ENCODE peak calls at places on chromosome 3, in seven cellular contexts. U is transverse colon, E is RWPE1, R is testis, H is aorta, I is RWPE2, G is fibroblast of lung. D is an unnamed sample.

GRCh38 chr3:12489832-12490231 is 5.6 kb downstream of the TSEN2 start:
- DNase-seq in E (no peak), G (peak; percentile 57), H (no peak), R (no peak), I (no peak), U (no peak), D (no peak)

GRCh38 chr3:122458992-122459391 is 43.1 kb upstream of the WDR5B start:
- DNase-seq in U (no peak), I (no peak), R (no peak), E (peak; percentile 23), G (peak; percentile 48), H (no peak), D (no peak)

GRCh38 chr3:172707967-172708366 is 2.9 kb downstream of the NCEH1 start:
- DNase-seq in E (no peak), H (no peak), G (peak; percentile 82), U (no peak), R (no peak), I (no peak), D (no peak)

GRCh38 chr3:58521917-58522680 is 14.9 kb downstream of the ACOX2 start:
- DNase-seq in G (no peak), H (no peak), I (no peak), R (no peak), E (no peak), U (no peak), D (no peak)

GRCh38 chr3:180420804-180421203 is 181.2 kb upstream of the TTC14 start:
- DNase-seq in I (no peak), E (peak; percentile 26), H (no peak), G (no peak), U (no peak), R (no peak), D (no peak)

GRCh38 chr3:9862391-9863235 is 17.4 kb downstream of the CIDEC start:
- DNase-seq in U (peak; percentile 71), I (no peak), E (no peak), H (peak; percentile 82), G (peak; percentile 15), R (peak; percentile 49), D (peak; percentile 60)

GRCh38 chr3:110478377-110479054 is 593.1 kb upstream of the NECTIN3 start:
- DNase-seq in G (no peak), I (no peak), E (no peak), U (no peak), R (no peak), H (no peak), D (no peak)

GRCh38 chr3:128851601-128852000 is 27.8 kb upstream of the ACAD9 start:
- DNase-seq in I (no peak), U (no peak), R (no peak), G (no peak), H (no peak), E (no peak), D (no peak)

GRCh38 chr3:52471371-52472238 is 16.2 kb downstream of the NISCH start:
- DNase-seq in R (peak; percentile 80), U (peak; percentile 63), E (peak; percentile 23), H (peak; percentile 90), G (no peak), I (peak; percentile 51), D (peak; percentile 73)

GRCh38 chr3:30733229-30733628 is 126.8 kb downstream of the TGFBR2 start:
- DNase-seq in H (no peak), G (no peak), R (no peak), I (no peak), E (no peak), U (no peak), D (no peak)

GRCh38 chr3:160402249-160403027 is 3.0 kb downstream of the SMC4 start:
- DNase-seq in H (no peak), U (no peak), E (no peak), G (peak; percentile 17), R (no peak), I (no peak), D (no peak)

GRCh38 chr3:184591789-184592188 is 30.2 kb downstream of the EPHB3 start:
- DNase-seq in G (no peak), E (no peak), H (peak; percentile 47), U (no peak), R (no peak), I (no peak), D (no peak)
- H3K27ac ChIP-seq in G (no peak overlapping the region), E (peak overlapping the region; percentile 67), H (no peak overlapping the region), U (no peak overlapping the region), R (no peak overlapping the region), I (no peak overlapping the region), D (no peak overlapping the region)

GRCh38 chr3:61928020-61928419 is 366.6 kb downstream of the PTPRG start:
- DNase-seq in U (no peak), I (no peak), E (no peak), R (no peak), H (no peak), G (peak; percentile 66), D (no peak)

GRCh38 chr3:61925721-61926120 is 364.4 kb downstream of the PTPRG start:
- DNase-seq in R (no peak), G (peak; percentile 20), I (no peak), E (no peak), H (no peak), U (no peak), D (no peak)

GRCh38 chr3:61928776-61929175 is 367.4 kb downstream of the PTPRG start:
- DNase-seq in H (no peak), I (no peak), R (no peak), G (no peak), E (no peak), U (no peak), D (no peak)

GRCh38 chr3:61927332-61927731 is 366.0 kb downstream of the PTPRG start:
- DNase-seq in I (no peak), G (peak; percentile 93), E (no peak), U (peak; percentile 42), R (peak; percentile 82), H (peak; percentile 87), D (peak; percentile 47)

DNA sequence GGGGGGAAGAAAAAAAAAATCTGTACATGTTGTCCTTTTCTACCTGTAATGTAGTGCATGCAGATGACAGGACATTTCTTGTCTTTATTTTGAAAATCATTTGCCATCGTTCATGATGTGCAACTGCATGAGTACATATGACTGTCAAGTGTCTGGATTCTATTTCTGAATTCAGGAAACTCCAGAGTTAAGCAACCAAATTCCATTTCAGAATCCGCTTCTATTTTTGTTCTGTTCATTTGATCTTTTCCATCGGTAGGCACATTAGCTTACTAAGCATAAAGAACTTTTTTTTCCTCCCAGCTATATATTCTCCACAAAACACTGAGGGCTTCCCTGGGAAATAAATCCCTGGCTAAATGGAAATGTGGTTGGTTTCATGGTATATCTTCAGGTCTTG is 365.5 kb downstream of the PTPRG start:
- DNase-seq in H (no peak), E (no peak), I (no peak), G (peak; percentile 27), U (no peak), R (no peak), D (no peak)
- H3K27ac ChIP-seq in H (peak overlapping the region; percentile 33), E (no peak overlapping the region), I (no peak overlapping the region), G (peak overlapping the region; percentile 53), U (peak overlapping the region; percentile 58), R (no peak overlapping the region), D (no peak overlapping the region)

GRCh38 chr3:48558446-48559134 is 2.0 kb upstream of the PFKFB4 start:
- DNase-seq in I (no peak), G (no peak), H (no peak), E (no peak), U (peak; percentile 43), R (peak; percentile 38), D (peak; percentile 63)
- H3K27ac ChIP-seq in I (peak overlapping the region; percentile 89), G (no peak overlapping the region), H (no peak overlapping the region), E (peak overlapping the region; percentile 100), U (peak overlapping the region; percentile 83), R (no peak overlapping the region), D (no peak overlapping the region)

DNA sequence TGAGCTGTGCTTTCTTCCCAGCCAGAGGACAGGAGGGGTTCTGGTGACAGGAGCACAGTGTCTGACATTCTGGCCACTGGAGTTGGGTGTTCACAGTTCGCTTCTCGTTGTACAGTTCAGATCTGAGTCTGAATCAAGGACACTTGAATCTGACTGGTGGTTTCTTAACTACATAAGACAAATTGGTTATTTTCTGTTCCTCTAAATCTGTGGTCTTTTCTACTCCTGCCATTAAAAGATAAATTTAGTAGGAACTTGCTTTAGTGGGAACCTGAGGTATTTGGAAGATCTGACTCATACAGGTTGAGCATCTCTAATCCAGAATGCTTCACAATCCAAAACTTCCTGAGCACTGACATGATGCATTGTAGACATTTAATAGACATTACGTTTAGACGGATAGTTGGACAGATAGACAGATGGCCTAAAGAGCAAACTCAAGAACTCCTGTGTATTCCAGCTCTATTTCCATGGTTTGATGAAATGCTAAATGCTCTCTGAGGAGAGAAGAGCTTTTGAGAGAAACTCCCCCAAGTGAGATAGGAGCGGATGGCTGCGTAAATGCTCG is 71.0 kb downstream of the CCK start:
- DNase-seq in E (no peak), H (no peak), R (no peak), G (peak; percentile 65), I (no peak), U (no peak), D (no peak)
- H3K27ac ChIP-seq in E (no peak overlapping the region), H (no peak overlapping the region), R (no peak overlapping the region), G (no peak overlapping the region), I (no peak overlapping the region), U (no peak overlapping the region), D (no peak overlapping the region)

GRCh38 chr3:60884005-60884404 is 367.2 kb downstream of the FHIT start:
- DNase-seq in H (no peak), E (no peak), I (no peak), U (no peak), G (no peak), R (no peak), D (no peak)
- H3K27ac ChIP-seq in H (no peak overlapping the region), E (no peak overlapping the region), I (no peak overlapping the region), U (no peak overlapping the region), G (no peak overlapping the region), R (no peak overlapping the region), D (no peak overlapping the region)

GRCh38 chr3:61903074-61903473 is 341.7 kb downstream of the PTPRG start:
- DNase-seq in I (no peak), U (no peak), G (no peak), E (no peak), R (no peak), H (no peak), D (no peak)
- H3K27ac ChIP-seq in I (no peak overlapping the region), U (peak overlapping the region; percentile 41), G (no peak overlapping the region), E (peak overlapping the region; percentile 74), R (no peak overlapping the region), H (no peak overlapping the region), D (no peak overlapping the region)

GRCh38 chr3:138846350-138846756 is 11.6 kb upstream of the PIK3CB start:
- DNase-seq in G (no peak), I (no peak), H (no peak), U (no peak), R (no peak), E (no peak), D (no peak)
- H3K27ac ChIP-seq in G (no peak overlapping the region), I (no peak overlapping the region), H (no peak overlapping the region), U (no peak overlapping the region), R (no peak overlapping the region), E (no peak overlapping the region), D (no peak overlapping the region)

GRCh38 chr3:133037440-133037839 is 751 bp upstream of the TMEM108 start:
- DNase-seq in I (no peak), G (no peak), E (no peak), U (no peak), R (no peak), H (no peak), D (no peak)

GRCh38 chr3:133038731-133039398 is 674 bp downstream of the TMEM108 start:
- DNase-seq in G (peak; percentile 2), I (no peak), E (peak; percentile 5), H (peak; percentile 80), U (no peak), R (peak; percentile 28), D (peak; percentile 56)

GRCh38 chr3:133041524-133041829 is 3.3 kb downstream of the TMEM108 start:
- DNase-seq in E (no peak), U (no peak), I (no peak), H (no peak), R (no peak), G (no peak), D (no peak)

GRCh38 chr3:133040696-133041523 is 2.7 kb downstream of the TMEM108 start:
- DNase-seq in E (peak; percentile 80), G (peak; percentile 58), R (peak; percentile 81), I (no peak), H (peak; percentile 77), U (peak; percentile 61), D (peak; percentile 87)

GRCh38 chr3:133038089-133038730 is at the start of gene TMEM108:
- DNase-seq in E (peak; percentile 88), I (peak; percentile 75), R (peak; percentile 94), G (peak; percentile 44), U (peak; percentile 52), H (peak; percentile 92), D (peak; percentile 94)
- H3K27ac ChIP-seq in E (no peak within 1 kb of the TSS), I (no peak within 1 kb of the TSS), R (peak within 1 kb of the TSS; percentile 39), G (no peak within 1 kb of the TSS), U (no peak within 1 kb of the TSS), H (no peak within 1 kb of the TSS), D (no peak within 1 kb of the TSS)

D was measured in adrenal gland.